ENCODE peak calls at places on chromosomes 4 and X, in eight cellular contexts. D, N, P, U, M, R, V and J are unnamed samples. For H3K27me3, the result is how much of the 10 kb centered on the place peaks cover.

GRCh38 chrX:100350704-100351489 is 59.2 kb downstream of the PCDH19 start:
- DNase-seq in U (no peak), R (no peak), V (no peak), N (no peak), P (no peak), M (no peak), D (no peak), J (no peak)

GRCh38 chrX:14505648-14506047 is 23.7 kb upstream of the GLRA2 start:
- DNase-seq in R (no peak), M (no peak), N (no peak), D (no peak), P (no peak), U (no peak), V (no peak), J (peak)

GRCh38 chr4:67546971-67547370 is 1.7 kb upstream of the CENPC start:
- DNase-seq in R (no peak), D (no peak), V (no peak), M (no peak), N (no peak), P (no peak), U (no peak), J (peak)

GRCh38 chr4:128220286-128221235 is 67.1 kb downstream of the PGRMC2 start:
- DNase-seq in V (peak), R (no peak), N (peak), M (no peak), D (no peak), P (no peak), U (no peak), J (peak)

GRCh38 chr4:141807073-141807472 is 170.7 kb downstream of the IL15 start:
- DNase-seq in R (no peak), V (peak), D (peak), M (no peak), U (no peak), N (peak), P (no peak), J (peak)

GRCh38 chr4:182143086-182143821 is 99.9 kb upstream of the TENM3 start:
- DNase-seq in D (no peak), M (peak), P (no peak), V (peak), U (no peak), R (peak), N (peak), J (peak)

GRCh38 chrX:46044486-46044885 is 500.7 kb downstream of the ZNF674 start:
- DNase-seq in P (no peak), V (peak), U (no peak), D (no peak), N (no peak), R (no peak), M (no peak), J (peak)

GRCh38 chr4:99572527-99573240 is 1.9 kb upstream of the MTTP start:
- DNase-seq in N (peak), R (no peak), P (no peak), V (no peak), U (no peak), M (no peak), D (no peak), J (peak)

GRCh38 chrX:46380148-46380752 is 165.0 kb downstream of the ZNF674 start:
- DNase-seq in R (no peak), M (no peak), U (no peak), N (no peak), D (no peak), V (no peak), P (no peak), J (no peak)

GRCh38 chr4:126727461-126727860 is 905.3 kb upstream of the INTU start:
- DNase-seq in M (no peak), P (no peak), R (no peak), U (no peak), D (no peak), V (peak), N (peak), J (peak)

GRCh38 chr4:55661398-55662056 is 25.4 kb upstream of the NMU start:
- DNase-seq in N (no peak), P (no peak), D (no peak), V (no peak), R (no peak), U (no peak), M (no peak), J (no peak)

GRCh38 chr4:140176735-140177134 is 22.8 kb upstream of the MAML3 start:
- DNase-seq in V (no peak), P (no peak), R (no peak), U (no peak), D (no peak), N (peak), M (no peak), J (no peak)

GRCh38 chrX:26922278-26922677 is 540.9 kb downstream of the PPP4R3C start:
- DNase-seq in M (no peak), R (no peak), U (no peak), V (no peak), P (no peak), N (no peak), D (no peak), J (no peak)

GRCh38 chr4:173527103-173527876 is 2.7 kb downstream of the HAND2 start:
- DNase-seq in D (no peak), V (peak), R (no peak), M (no peak), P (no peak), U (no peak), N (no peak), J (peak)

GRCh38 chr4:62644372-62644771 is 1444.2 kb downstream of the ADGRL3 start:
- DNase-seq in V (peak), P (no peak), R (no peak), D (no peak), U (no peak), N (no peak), M (no peak), J (peak)

GRCh38 chr4:114600066-114600552 is 1.5 kb downstream of the UGT8 start:
- DNase-seq in P (no peak), U (no peak), D (no peak), V (no peak), M (no peak), R (no peak), N (no peak), J (no peak)

GRCh38 chr4:10926025-10926424 is 241.5 kb upstream of the CLNK start:
- DNase-seq in V (peak), P (no peak), N (no peak), U (no peak), R (no peak), M (no peak), D (peak), J (no peak)

GRCh38 chrX:119784747-119785446 is 6.5 kb downstream of the RPL39 start:
- DNase-seq in D (no peak), V (peak), R (no peak), U (no peak), P (no peak), M (peak), N (peak), J (peak)

GRCh38 chr4:24105183-24106039 is 215.6 kb upstream of the PPARGC1A start:
- DNase-seq in N (peak), P (peak), R (no peak), U (no peak), D (no peak), V (peak), M (no peak), J (peak)

GRCh38 chr4:89836031-89836777 is 757 bp downstream of the SNCA start:
- DNase-seq in P (peak), M (no peak), D (no peak), U (no peak), R (no peak), V (peak), N (no peak), J (peak)

GRCh38 chrX:37644381-37645305 is 40.9 kb upstream of the XK start:
- DNase-seq in N (no peak), U (no peak), R (no peak), D (no peak), P (no peak), M (no peak), V (no peak), J (no peak)

GRCh38 chr4:47101453-47101852 is 70.1 kb downstream of the GABRB1 start:
- DNase-seq in D (no peak), M (no peak), V (no peak), P (no peak), N (peak), U (no peak), R (no peak), J (no peak)

GRCh38 chr4:150006197-150006596 is 72.0 kb upstream of the DCLK2 start:
- DNase-seq in D (no peak), M (no peak), N (peak), U (no peak), P (no peak), V (peak), R (no peak), J (peak)

DNA sequence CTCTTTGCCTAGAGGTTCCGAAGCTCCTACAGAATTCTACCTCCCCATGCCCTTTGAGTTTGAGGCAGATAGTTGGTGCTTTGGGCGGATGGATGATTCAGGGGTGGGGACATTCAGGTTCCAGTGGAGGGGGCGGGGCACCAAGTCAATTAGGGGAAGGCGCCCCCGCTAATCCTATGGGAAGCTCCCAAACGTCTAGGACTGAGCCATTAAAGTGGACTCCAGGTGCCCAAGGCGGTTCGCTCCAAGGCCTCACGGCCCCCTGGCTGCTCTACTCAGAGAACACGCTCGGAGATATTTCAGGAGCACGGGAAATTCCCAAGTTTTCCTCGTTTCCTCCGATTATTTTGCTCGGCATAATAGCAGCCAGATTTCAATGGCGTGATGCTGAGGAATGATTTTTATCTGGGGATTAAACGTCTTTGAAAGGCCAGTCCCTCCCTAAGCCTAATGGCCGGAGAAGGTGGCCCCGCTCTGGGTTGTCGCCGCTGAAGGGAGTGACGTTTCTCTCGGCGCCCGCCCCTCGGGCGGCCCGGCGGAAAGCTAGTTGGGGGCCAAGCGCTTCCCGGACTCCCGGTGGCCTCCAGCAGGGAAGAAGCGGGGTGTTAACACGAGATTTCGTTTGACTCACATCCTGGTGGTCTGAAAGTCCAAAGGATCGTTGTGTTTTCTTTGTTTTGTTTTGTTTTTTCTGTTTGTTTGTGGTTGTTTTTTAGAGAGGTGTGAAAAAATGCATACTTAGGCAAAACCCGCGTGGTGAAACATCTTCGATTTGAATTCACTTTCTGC is 1.5 kb downstream of the MSX1 start:
- DNase-seq in M (no peak), R (peak), V (peak), P (peak), D (no peak), N (peak), U (no peak), J (peak)
- H3K27me3 ChIP-seq in M (under half), R (half or more), V (half or more), P (under half), D (half or more), N (under half), U (under half), J (under half)

DNA sequence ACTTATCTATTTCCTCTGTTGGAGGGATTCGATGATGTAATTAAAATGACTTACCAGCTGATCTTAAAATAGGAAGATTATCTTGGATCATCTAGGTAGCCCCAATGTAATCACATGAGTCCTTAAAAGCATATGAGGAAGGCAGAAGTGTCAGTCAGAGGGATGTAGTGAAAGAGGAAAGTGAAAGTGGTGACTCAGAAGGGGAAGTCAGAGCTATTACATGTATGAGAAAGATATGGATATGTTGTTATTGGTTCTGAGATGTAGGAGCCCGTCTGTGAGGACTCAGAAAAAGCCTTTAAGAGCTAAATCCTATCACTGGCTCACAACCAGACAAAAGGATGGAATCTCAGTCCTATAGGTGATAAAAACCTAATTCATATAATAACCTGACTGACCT is 456.4 kb downstream of the DACH2 start:
- DNase-seq in P (no peak), N (peak), V (no peak), M (no peak), D (no peak), R (no peak), U (no peak), J (no peak)
- H3K4me3 ChIP-seq in P (no peak), N (no peak), V (no peak), M (no peak), D (no peak), R (no peak), U (no peak), J (no peak)

GRCh38 chr4:54224960-54225670 is 4.0 kb upstream of the PDGFRA start:
- DNase-seq in N (no peak), P (peak), R (no peak), V (no peak), D (no peak), M (no peak), U (no peak), J (no peak)
- H3K27me3 ChIP-seq in N (under half), P (under half), R (under half), V (under half), D (half or more), M (under half), U (under half), J (under half)

DNA sequence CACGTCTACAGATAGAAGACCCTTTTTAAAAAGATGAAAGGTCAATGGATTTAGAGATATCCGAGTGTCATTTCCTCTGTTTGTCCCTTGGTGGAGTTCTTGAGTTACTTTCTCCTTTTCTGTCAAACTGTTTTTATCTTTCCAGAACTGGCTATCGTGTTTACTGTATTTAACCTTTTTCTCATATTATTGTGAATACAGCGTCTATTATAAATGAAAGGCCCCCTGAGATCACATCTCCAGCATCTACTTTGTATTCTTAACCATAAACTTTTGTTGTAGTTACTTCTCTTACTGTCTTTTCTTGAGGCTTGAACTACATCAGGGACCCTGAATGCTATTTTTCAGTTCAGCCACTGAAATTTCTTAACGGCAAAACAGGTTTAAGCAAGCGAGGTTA is 4.0 kb upstream of the PCDH7 start:
- DNase-seq in M (no peak), D (no peak), U (no peak), V (peak), P (no peak), N (peak), R (no peak), J (peak)
- H3K4me3 ChIP-seq in M (no peak), D (no peak), U (peak), V (peak), P (peak), N (peak), R (no peak), J (peak)

DNA sequence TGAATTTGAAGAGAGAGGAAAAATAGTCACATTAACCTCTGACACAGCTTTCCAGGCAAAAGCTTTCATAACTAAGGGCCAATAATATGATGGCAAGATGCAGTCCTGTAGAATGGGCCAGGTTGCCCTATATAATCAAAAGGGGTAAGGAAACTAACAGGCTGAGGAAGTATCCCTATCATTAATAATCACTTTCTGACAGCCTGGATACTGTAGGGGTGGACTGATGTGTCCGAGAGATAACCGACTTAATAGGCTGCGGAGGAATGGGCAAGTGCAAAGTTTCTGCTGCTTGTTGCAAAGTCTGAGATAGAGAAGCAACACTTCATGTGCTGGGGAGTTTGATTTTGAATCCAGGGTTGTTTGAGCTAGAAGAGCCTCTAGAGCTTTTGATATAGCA is 94.8 kb downstream of the DNAAF6 start:
- DNase-seq in N (no peak), U (no peak), R (no peak), V (no peak), M (no peak), P (no peak), D (no peak), J (no peak)
- H3K27me3 ChIP-seq in N (under half), U (under half), R (under half), V (under half), M (under half), P (under half), D (under half), J (half or more)

GRCh38 chr4:119232286-119232685 is 19.8 kb downstream of the USP53 start:
- DNase-seq in D (no peak), M (no peak), N (no peak), R (no peak), P (no peak), V (no peak), U (no peak), J (no peak)

GRCh38 chr4:119231517-119231916 is 19.0 kb downstream of the USP53 start:
- DNase-seq in D (no peak), N (no peak), P (no peak), M (no peak), R (no peak), V (no peak), U (no peak), J (no peak)

GRCh38 chr4:119230288-119230687 is 17.8 kb downstream of the USP53 start:
- DNase-seq in D (no peak), R (no peak), V (no peak), U (no peak), N (no peak), P (no peak), M (no peak), J (no peak)

GRCh38 chr4:119237201-119237600 is 24.7 kb downstream of the USP53 start:
- DNase-seq in P (no peak), D (no peak), V (no peak), N (no peak), M (no peak), U (no peak), R (no peak), J (no peak)

DNA sequence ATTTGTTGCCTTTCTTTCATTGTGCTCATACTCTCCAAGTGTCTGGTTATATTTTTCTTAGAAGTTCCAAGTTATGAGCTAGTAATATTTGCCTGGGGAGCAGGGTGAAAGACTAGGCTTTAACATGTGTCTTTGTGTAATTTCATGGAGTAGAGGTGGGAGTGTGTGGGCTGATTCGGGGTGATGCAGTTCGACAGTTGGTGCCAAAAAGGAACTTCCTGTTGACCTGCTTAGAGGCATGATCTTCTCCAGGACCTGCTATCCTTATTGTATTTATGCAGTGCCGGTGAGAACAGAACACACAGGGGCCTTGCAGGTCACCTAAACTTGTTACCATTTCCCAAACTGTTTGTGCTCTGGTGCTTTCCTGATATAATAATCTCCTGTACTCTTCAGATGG is 21.2 kb downstream of the USP53 start:
- DNase-seq in R (no peak), V (peak), U (no peak), N (no peak), D (no peak), P (peak), M (no peak), J (no peak)
- H3K4me3 ChIP-seq in R (no peak), V (no peak), U (no peak), N (no peak), D (no peak), P (no peak), M (no peak), J (peak)

GRCh38 chrX:25005034-25005381 is 10.8 kb downstream of the ARX start:
- DNase-seq in N (no peak), P (no peak), M (no peak), U (no peak), R (no peak), D (no peak), V (no peak), J (no peak)
- H3K27me3 ChIP-seq in N (half or more), P (under half), M (under half), U (under half), R (half or more), D (half or more), V (half or more), J (half or more)

DNA sequence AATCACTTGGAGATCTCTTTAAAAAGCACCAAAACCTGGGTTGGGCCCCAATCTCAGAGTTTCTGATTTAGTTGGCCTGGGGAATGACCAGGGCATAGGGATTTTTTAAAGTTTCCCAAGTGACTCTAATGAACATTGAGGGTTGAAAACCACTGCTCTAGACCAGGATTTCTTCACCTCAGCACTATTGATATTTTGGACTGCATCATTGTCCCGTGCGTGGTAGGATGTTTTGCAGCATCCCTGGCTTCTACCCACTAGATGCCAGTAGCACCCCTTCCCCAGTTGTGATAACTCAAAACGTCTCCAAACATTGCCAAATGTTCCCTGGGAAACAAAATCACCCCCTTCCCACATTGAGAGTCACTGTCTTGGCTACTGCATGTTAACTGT is 61.8 kb downstream of the ATXN3L start:
- DNase-seq in R (no peak), D (no peak), U (no peak), N (no peak), V (no peak), M (no peak), P (no peak), J (no peak)
- H3K4me3 ChIP-seq in R (no peak), D (no peak), U (no peak), N (no peak), V (no peak), M (no peak), P (no peak), J (no peak)

DNA sequence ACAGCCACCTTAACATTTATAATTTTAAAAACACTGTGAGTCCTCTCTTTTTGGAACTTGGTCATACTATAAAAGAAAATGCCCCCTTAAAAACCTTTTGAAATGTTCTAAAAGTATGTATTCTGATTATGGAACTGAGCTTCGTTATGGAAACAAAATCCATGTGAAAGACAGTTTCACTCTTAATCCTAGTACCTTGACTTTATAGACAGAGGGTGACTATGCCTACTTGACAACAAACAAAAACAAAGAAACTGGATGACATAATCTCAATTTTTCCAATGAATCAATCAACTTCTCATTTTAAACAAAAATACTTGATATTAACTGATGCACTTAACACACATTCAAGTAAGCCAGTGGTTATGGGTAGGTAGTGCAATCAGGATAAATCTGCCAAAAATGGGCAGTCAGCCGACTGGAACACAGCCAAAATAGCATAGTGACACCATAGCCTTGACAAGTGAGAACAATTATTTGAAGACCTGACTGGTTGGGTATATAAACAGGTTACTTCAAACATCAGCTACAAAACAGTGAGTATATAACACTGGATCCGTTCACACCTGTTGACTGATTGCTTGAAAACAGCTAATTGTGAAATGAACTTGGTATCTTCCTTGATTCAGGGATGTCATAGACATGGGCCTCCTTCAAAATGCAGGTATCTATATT is 265.5 kb downstream of the PPP3CA start:
- DNase-seq in M (no peak), P (no peak), V (no peak), N (no peak), U (no peak), R (no peak), D (no peak), J (no peak)
- H3K27me3 ChIP-seq in M (under half), P (under half), V (under half), N (under half), U (under half), R (under half), D (under half), J (under half)